ENCODE peak calls at places on chromosome 21, in nine cellular contexts. One of them, this sample, is unnamed.

GRCh38 chr21:34336245-34336644 is 27.6 kb upstream of the KCNE2 start:
- DNase-seq in body of pancreas: no peak
- DNase-seq in AG09319: peak; percentile 24
- DNase-seq in endothelial cell of umbilical vein: no peak
- DNase-seq in left ventricle myocardium inferior: peak; percentile 36
- DNase-seq in brain microvascular endothelial cell: no peak
- DNase-seq in nephron progenitor cell: no peak
- DNase-seq in GM13977: no peak
- DNase-seq in pancreas: no peak
- DNase-seq in this sample: no peak

GRCh38 chr21:18041012-18041411 is 203.6 kb upstream of the CHODL start:
- DNase-seq in brain microvascular endothelial cell: no peak
- DNase-seq in nephron progenitor cell: peak; percentile 7
- DNase-seq in body of pancreas: no peak
- DNase-seq in left ventricle myocardium inferior: no peak
- DNase-seq in endothelial cell of umbilical vein: peak; percentile 59
- DNase-seq in GM13977: no peak
- DNase-seq in AG09319: no peak
- DNase-seq in pancreas: no peak
- DNase-seq in this sample: no peak

GRCh38 chr21:33011462-33011861 is 14.3 kb upstream of the OLIG2 start:
- DNase-seq in left ventricle myocardium inferior: no peak
- DNase-seq in AG09319: no peak
- DNase-seq in nephron progenitor cell: no peak
- DNase-seq in body of pancreas: no peak
- DNase-seq in brain microvascular endothelial cell: peak; percentile 25
- DNase-seq in endothelial cell of umbilical vein: no peak
- DNase-seq in GM13977: no peak
- DNase-seq in pancreas: no peak
- DNase-seq in this sample: no peak

GRCh38 chr21:30146558-30147282 is 19.9 kb downstream of the CLDN17 start:
- DNase-seq in brain microvascular endothelial cell: no peak
- DNase-seq in pancreas: no peak
- DNase-seq in GM13977: no peak
- DNase-seq in body of pancreas: no peak
- DNase-seq in AG09319: no peak
- DNase-seq in left ventricle myocardium inferior: no peak
- DNase-seq in endothelial cell of umbilical vein: no peak
- DNase-seq in nephron progenitor cell: no peak
- DNase-seq in this sample: no peak

GRCh38 chr21:34335316-34335715 is 28.5 kb upstream of the KCNE2 start:
- DNase-seq in body of pancreas: no peak
- DNase-seq in brain microvascular endothelial cell: no peak
- DNase-seq in AG09319: peak; percentile 67
- DNase-seq in pancreas: no peak
- DNase-seq in GM13977: no peak
- DNase-seq in left ventricle myocardium inferior: no peak
- DNase-seq in endothelial cell of umbilical vein: no peak
- DNase-seq in nephron progenitor cell: no peak
- DNase-seq in this sample: no peak

GRCh38 chr21:37849703-37850102 is 66.6 kb downstream of the KCNJ6 start:
- DNase-seq in pancreas: no peak
- DNase-seq in AG09319: no peak
- DNase-seq in body of pancreas: no peak
- DNase-seq in GM13977: no peak
- DNase-seq in endothelial cell of umbilical vein: peak; percentile 41
- DNase-seq in nephron progenitor cell: no peak
- DNase-seq in brain microvascular endothelial cell: peak; percentile 49
- DNase-seq in left ventricle myocardium inferior: no peak
- DNase-seq in this sample: no peak

GRCh38 chr21:32624726-32625125 is 12.5 kb upstream of the CFAP298 start:
- DNase-seq in pancreas: no peak
- DNase-seq in body of pancreas: no peak
- DNase-seq in endothelial cell of umbilical vein: no peak
- DNase-seq in AG09319: no peak
- DNase-seq in left ventricle myocardium inferior: no peak
- DNase-seq in nephron progenitor cell: no peak
- DNase-seq in brain microvascular endothelial cell: no peak
- DNase-seq in GM13977: peak; percentile 32
- DNase-seq in this sample: peak; percentile 20

GRCh38 chr21:16533692-16534407 is 804.1 kb downstream of the USP25 start:
- DNase-seq in AG09319: no peak
- DNase-seq in GM13977: no peak
- DNase-seq in pancreas: no peak
- DNase-seq in endothelial cell of umbilical vein: no peak
- DNase-seq in left ventricle myocardium inferior: no peak
- DNase-seq in body of pancreas: no peak
- DNase-seq in brain microvascular endothelial cell: no peak
- DNase-seq in nephron progenitor cell: no peak
- DNase-seq in this sample: no peak

GRCh38 chr21:31349208-31349607 is 5.1 kb upstream of the TIAM1 start:
- DNase-seq in nephron progenitor cell: no peak
- DNase-seq in GM13977: no peak
- DNase-seq in left ventricle myocardium inferior: no peak
- DNase-seq in body of pancreas: no peak
- DNase-seq in AG09319: no peak
- DNase-seq in pancreas: no peak
- DNase-seq in brain microvascular endothelial cell: no peak
- DNase-seq in endothelial cell of umbilical vein: no peak
- DNase-seq in this sample: no peak

GRCh38 chr21:31348188-31348587 is 4.1 kb upstream of the TIAM1 start:
- DNase-seq in nephron progenitor cell: no peak
- DNase-seq in GM13977: no peak
- DNase-seq in body of pancreas: no peak
- DNase-seq in AG09319: no peak
- DNase-seq in endothelial cell of umbilical vein: no peak
- DNase-seq in brain microvascular endothelial cell: no peak
- DNase-seq in pancreas: no peak
- DNase-seq in left ventricle myocardium inferior: no peak
- DNase-seq in this sample: no peak

GRCh38 chr21:31343680-31344480 is at the start of gene TIAM1:
- DNase-seq in endothelial cell of umbilical vein: no peak
- DNase-seq in nephron progenitor cell: peak; percentile 51
- DNase-seq in pancreas: peak; percentile 37
- DNase-seq in AG09319: no peak
- DNase-seq in GM13977: no peak
- DNase-seq in brain microvascular endothelial cell: peak; percentile 75
- DNase-seq in left ventricle myocardium inferior: peak; percentile 68
- DNase-seq in body of pancreas: peak; percentile 25
- DNase-seq in this sample: no peak

GRCh38 chr21:31346256-31346821 is 2.3 kb upstream of the TIAM1 start:
- DNase-seq in left ventricle myocardium inferior: no peak
- DNase-seq in GM13977: no peak
- DNase-seq in nephron progenitor cell: no peak
- DNase-seq in pancreas: no peak
- DNase-seq in body of pancreas: no peak
- DNase-seq in AG09319: no peak
- DNase-seq in brain microvascular endothelial cell: no peak
- DNase-seq in endothelial cell of umbilical vein: no peak
- DNase-seq in this sample: no peak

DNA sequence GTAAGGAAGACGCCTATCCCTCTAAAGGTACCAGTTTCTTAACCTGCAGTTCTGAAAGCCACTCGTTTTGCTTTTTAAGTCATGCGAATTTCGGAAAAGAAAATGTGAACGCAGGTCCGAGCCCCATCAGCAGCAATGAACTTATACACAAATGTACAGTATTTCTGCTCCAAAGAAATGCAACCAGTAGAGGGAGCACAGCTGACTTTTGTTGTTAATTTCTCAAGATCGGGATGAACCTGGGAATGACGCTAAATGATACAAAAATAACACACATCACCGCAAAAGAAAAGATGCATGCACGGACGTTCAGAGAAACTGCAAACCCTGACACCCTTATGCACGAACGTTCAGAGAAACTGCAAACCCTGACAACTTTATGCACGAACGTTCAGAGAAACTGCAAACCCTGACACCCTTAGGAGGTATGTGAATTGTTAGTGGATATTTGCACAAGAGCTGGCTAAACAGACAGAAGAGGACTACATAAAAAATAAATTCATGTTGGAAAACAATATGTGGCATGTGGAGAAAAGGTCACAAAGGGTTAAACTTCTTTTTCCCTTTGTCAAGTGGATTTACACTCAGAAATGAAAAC is 3.5 kb upstream of the TIAM1 start:
- DNase-seq in AG09319: no peak
- DNase-seq in GM13977: no peak
- DNase-seq in body of pancreas: no peak
- DNase-seq in brain microvascular endothelial cell: peak; percentile 53
- DNase-seq in left ventricle myocardium inferior: no peak
- DNase-seq in endothelial cell of umbilical vein: no peak
- DNase-seq in nephron progenitor cell: no peak
- DNase-seq in pancreas: no peak
- DNase-seq in this sample: no peak
- TF ChIP-seq CTCF in AG09319: peak; percentile 49
- TF ChIP-seq CTCF in GM13977: no peak
- TF ChIP-seq CTCF in body of pancreas: peak; percentile 26
- TF ChIP-seq CTCF in brain microvascular endothelial cell: peak; percentile 72
- TF ChIP-seq CTCF in left ventricle myocardium inferior: peak; percentile 59
- TF ChIP-seq CTCF in endothelial cell of umbilical vein: peak; percentile 17
- TF ChIP-seq CTCF in nephron progenitor cell: peak; percentile 28
- TF ChIP-seq CTCF in pancreas: no peak
- TF ChIP-seq CTCF in this sample: peak; percentile 26

DNA sequence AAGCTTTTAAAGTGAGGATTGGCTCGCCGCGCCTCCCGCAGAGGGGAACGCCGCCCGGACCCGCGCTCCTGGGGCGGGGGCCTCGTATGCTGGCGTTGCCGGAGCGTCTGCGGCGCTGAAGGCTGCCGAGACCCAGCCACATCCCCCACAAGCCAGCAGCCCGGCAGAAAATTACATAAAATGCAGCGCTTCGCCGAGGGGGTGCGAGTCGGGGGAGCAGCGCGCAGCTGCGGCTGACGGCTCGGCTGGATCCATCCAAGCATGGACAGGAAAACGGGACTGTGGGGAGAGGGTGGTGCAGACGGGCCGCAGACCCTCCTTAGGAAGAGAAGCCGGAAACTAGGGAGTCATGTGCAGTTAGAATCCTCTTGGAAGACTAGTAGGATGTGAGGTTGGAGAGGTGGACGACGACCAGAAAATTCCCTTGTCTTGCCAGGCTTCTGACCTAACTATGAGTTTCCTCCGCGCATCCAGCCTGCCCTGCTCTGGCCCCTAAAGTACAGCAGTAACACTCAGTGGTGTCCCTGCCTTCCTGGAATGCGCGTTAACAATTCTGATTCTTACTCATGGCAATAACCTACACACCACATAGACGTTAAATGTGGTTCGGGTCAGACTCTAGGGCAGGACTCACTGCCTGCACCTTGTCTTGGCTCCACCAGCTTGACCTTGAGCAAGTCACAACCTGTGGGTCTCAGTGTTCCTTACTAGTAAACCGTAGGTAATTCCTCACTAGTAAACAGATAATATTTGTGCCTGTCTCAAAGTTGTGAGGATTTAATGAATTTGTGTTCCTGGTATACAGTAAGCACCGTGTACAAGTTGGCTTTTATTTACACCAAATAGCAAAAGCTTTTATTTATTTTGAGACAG is 959 bp upstream of the BRWD1 start:
- DNase-seq in GM13977: peak; percentile 56
- DNase-seq in pancreas: peak; percentile 37
- DNase-seq in brain microvascular endothelial cell: peak; percentile 59
- DNase-seq in endothelial cell of umbilical vein: peak; percentile 76
- DNase-seq in body of pancreas: peak; percentile 51
- DNase-seq in left ventricle myocardium inferior: peak; percentile 45
- DNase-seq in AG09319: no peak
- DNase-seq in nephron progenitor cell: peak; percentile 61
- DNase-seq in this sample: peak; percentile 47
- TF ChIP-seq CTCF in GM13977: no peak
- TF ChIP-seq CTCF in pancreas: no peak
- TF ChIP-seq CTCF in brain microvascular endothelial cell: no peak
- TF ChIP-seq CTCF in endothelial cell of umbilical vein: no peak
- TF ChIP-seq CTCF in body of pancreas: no peak
- TF ChIP-seq CTCF in left ventricle myocardium inferior: no peak
- TF ChIP-seq CTCF in AG09319: no peak
- TF ChIP-seq CTCF in nephron progenitor cell: no peak
- TF ChIP-seq CTCF in this sample: no peak

GRCh38 chr21:45289655-45290515 is 2.2 kb upstream of the POFUT2 start:
- DNase-seq in body of pancreas: no peak
- DNase-seq in nephron progenitor cell: no peak
- DNase-seq in left ventricle myocardium inferior: no peak
- DNase-seq in brain microvascular endothelial cell: no peak
- DNase-seq in endothelial cell of umbilical vein: no peak
- DNase-seq in AG09319: no peak
- DNase-seq in pancreas: no peak
- DNase-seq in GM13977: no peak
- DNase-seq in this sample: no peak

GRCh38 chr21:45287438-45288391 is at the start of gene POFUT2:
- DNase-seq in left ventricle myocardium inferior: peak; percentile 96
- DNase-seq in nephron progenitor cell: peak; percentile 100
- DNase-seq in GM13977: peak; percentile 100
- DNase-seq in brain microvascular endothelial cell: peak; percentile 92
- DNase-seq in endothelial cell of umbilical vein: peak; percentile 97
- DNase-seq in pancreas: peak; percentile 94
- DNase-seq in body of pancreas: peak; percentile 98
- DNase-seq in AG09319: peak; percentile 88
- DNase-seq in this sample: peak; percentile 99

GRCh38 chr21:45290948-45291612 is 3.4 kb upstream of the POFUT2 start:
- DNase-seq in left ventricle myocardium inferior: no peak
- DNase-seq in AG09319: no peak
- DNase-seq in endothelial cell of umbilical vein: no peak
- DNase-seq in body of pancreas: no peak
- DNase-seq in pancreas: no peak
- DNase-seq in brain microvascular endothelial cell: peak; percentile 53
- DNase-seq in GM13977: no peak
- DNase-seq in nephron progenitor cell: no peak
- DNase-seq in this sample: no peak

GRCh38 chr21:45288441-45288841 is 746 bp upstream of the POFUT2 start:
- DNase-seq in left ventricle myocardium inferior: no peak
- DNase-seq in endothelial cell of umbilical vein: no peak
- DNase-seq in body of pancreas: no peak
- DNase-seq in nephron progenitor cell: no peak
- DNase-seq in GM13977: no peak
- DNase-seq in pancreas: no peak
- DNase-seq in brain microvascular endothelial cell: no peak
- DNase-seq in AG09319: no peak
- DNase-seq in this sample: no peak

DNA sequence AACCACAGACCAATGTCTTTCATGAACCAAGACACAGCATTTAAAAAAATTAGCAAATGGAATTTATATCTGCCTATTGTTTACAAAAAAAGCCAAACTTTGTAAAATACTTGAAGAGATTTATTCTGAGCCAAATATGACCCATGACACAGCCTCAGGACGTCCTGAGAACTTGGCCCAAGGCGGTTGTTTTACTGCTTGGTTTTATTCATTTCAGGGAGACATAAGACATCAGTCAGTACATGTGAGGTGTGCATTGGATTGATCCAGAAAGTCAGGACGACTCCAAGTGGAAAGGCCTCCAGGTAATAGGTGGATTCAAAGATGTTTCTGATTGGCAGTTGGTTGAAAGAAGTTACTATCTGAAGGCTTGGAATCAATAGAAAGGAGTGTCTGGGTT is 1.4 kb upstream of the POFUT2 start:
- DNase-seq in body of pancreas: no peak
- DNase-seq in pancreas: no peak
- DNase-seq in endothelial cell of umbilical vein: no peak
- DNase-seq in left ventricle myocardium inferior: no peak
- DNase-seq in brain microvascular endothelial cell: no peak
- DNase-seq in nephron progenitor cell: no peak
- DNase-seq in AG09319: no peak
- DNase-seq in GM13977: no peak
- DNase-seq in this sample: no peak
- TF ChIP-seq CTCF in body of pancreas: no peak
- TF ChIP-seq CTCF in pancreas: no peak
- TF ChIP-seq CTCF in endothelial cell of umbilical vein: no peak
- TF ChIP-seq CTCF in left ventricle myocardium inferior: no peak
- TF ChIP-seq CTCF in brain microvascular endothelial cell: no peak
- TF ChIP-seq CTCF in nephron progenitor cell: no peak
- TF ChIP-seq CTCF in AG09319: no peak
- TF ChIP-seq CTCF in GM13977: no peak
- TF ChIP-seq CTCF in this sample: no peak

GRCh38 chr21:25350056-25350455 is 257.2 kb downstream of the MRPL39 start:
- DNase-seq in pancreas: no peak
- DNase-seq in endothelial cell of umbilical vein: peak; percentile 45
- DNase-seq in GM13977: no peak
- DNase-seq in nephron progenitor cell: peak; percentile 28
- DNase-seq in brain microvascular endothelial cell: peak; percentile 71
- DNase-seq in AG09319: no peak
- DNase-seq in left ventricle myocardium inferior: no peak
- DNase-seq in body of pancreas: peak; percentile 53
- DNase-seq in this sample: peak; percentile 20
- TF ChIP-seq CTCF in pancreas: no peak
- TF ChIP-seq CTCF in endothelial cell of umbilical vein: peak; percentile 43
- TF ChIP-seq CTCF in GM13977: peak; percentile 42
- TF ChIP-seq CTCF in nephron progenitor cell: peak; percentile 38
- TF ChIP-seq CTCF in brain microvascular endothelial cell: peak; percentile 86
- TF ChIP-seq CTCF in AG09319: peak; percentile 63
- TF ChIP-seq CTCF in left ventricle myocardium inferior: no peak
- TF ChIP-seq CTCF in body of pancreas: no peak
- TF ChIP-seq CTCF in this sample: peak; percentile 38

This sample was measured in GM10248.